ENCODE peak calls at places on chromosomes 16 and 17, in seven cellular contexts. Q, B, V, X, S, T and E are unnamed samples.

GRCh38 chr17:35807371-35808144 is 1.7 kb upstream of the TAF15 start:
- DNase-seq in Q (no peak), B (no peak), V (no peak), X (no peak), S (no peak), T (peak), E (no peak)

GRCh38 chr17:47949951-47950350 is 7.7 kb downstream of the PRR15L start:
- DNase-seq in Q (no peak), B (no peak), V (no peak), X (no peak), S (no peak), T (no peak), E (peak)

GRCh38 chr16:22123759-22124490 is 31.6 kb downstream of the VWA3A start:
- DNase-seq in Q (no peak), B (no peak), V (no peak), X (no peak), S (no peak), T (no peak), E (no peak)

GRCh38 chr16:75591001-75591852 is 25.0 kb downstream of the GABARAPL2 start:
- DNase-seq in Q (peak), B (peak), V (no peak), X (no peak), S (no peak), T (peak), E (no peak)

GRCh38 chr17:3950584-3950983 is 13.7 kb downstream of the ATP2A3 start:
- DNase-seq in Q (no peak), B (no peak), V (no peak), X (no peak), S (no peak), T (no peak), E (no peak)

GRCh38 chr16:56351481-56351880 is 73.9 kb downstream of the AMFR start:
- DNase-seq in Q (no peak), B (peak), V (no peak), X (no peak), S (no peak), T (no peak), E (no peak)

GRCh38 chr17:64773836-64774761 is 112.0 kb upstream of the SMURF2 start:
- DNase-seq in Q (no peak), B (peak), V (peak), X (no peak), S (peak), T (peak), E (peak)

GRCh38 chr16:30829130-30830071 is 42.4 kb upstream of the ZNF629 start:
- DNase-seq in Q (no peak), B (no peak), V (no peak), X (no peak), S (no peak), T (no peak), E (no peak)

GRCh38 chr16:64705443-64705842 is 416.4 kb downstream of the CDH11 start:
- DNase-seq in Q (no peak), B (no peak), V (no peak), X (no peak), S (no peak), T (no peak), E (no peak)

GRCh38 chr17:39619786-39620101 is 7.0 kb upstream of the PPP1R1B start:
- DNase-seq in Q (no peak), B (no peak), V (no peak), X (no peak), S (no peak), T (no peak), E (no peak)

GRCh38 chr16:30786115-30786935 is 680 bp downstream of the ZNF629 start:
- DNase-seq in Q (peak), B (no peak), V (peak), X (no peak), S (peak), T (peak), E (no peak)

GRCh38 chr17:15981208-15981607 is 18.3 kb downstream of the ZSWIM7 start:
- DNase-seq in Q (no peak), B (no peak), V (no peak), X (no peak), S (no peak), T (no peak), E (no peak)

GRCh38 chr17:80956321-80957190 is 35.1 kb upstream of the CHMP6 start:
- DNase-seq in Q (no peak), B (peak), V (no peak), X (no peak), S (no peak), T (no peak), E (no peak)

GRCh38 chr17:47785538-47786123 is 36.0 kb downstream of the OSBPL7 start:
- DNase-seq in Q (no peak), B (no peak), V (peak), X (no peak), S (no peak), T (peak), E (peak)